ENCODE peak calls at places on chromosomes 2 and 18, in four cellular contexts. R is HEK293T, W is renal cortical epithelial cell, I is ovary. T is an unnamed sample.

GRCh38 chr2:240555541-240556250 is 2.1 kb downstream of the ANKMY1 start:
- DNase-seq in I (peak; percentile 17), R (no peak), W (no peak), T (no peak)

GRCh38 chr2:70903641-70904340 is 31.9 kb upstream of the ATP6V1B1 start:
- DNase-seq in R (no peak), W (no peak), I (no peak), T (no peak)

GRCh38 chr2:113157108-113157896 is 16.5 kb upstream of the PSD4 start:
- DNase-seq in R (peak; percentile 59), W (no peak), I (no peak), T (no peak)

GRCh38 chr2:202194418-202194817 is 44.0 kb downstream of the SUMO1 start:
- DNase-seq in W (no peak), I (no peak), R (no peak), T (no peak)

GRCh38 chr2:144507441-144508161 is 12.3 kb downstream of the ZEB2 start:
- DNase-seq in W (no peak), R (no peak), I (no peak), T (no peak)

GRCh38 chr2:234483568-234484251 is 13.2 kb downstream of the ARL4C start:
- DNase-seq in R (no peak), I (no peak), W (peak; percentile 33), T (peak; percentile 25)

GRCh38 chr18:67726882-67727281 is 210.4 kb upstream of the DSEL start:
- DNase-seq in R (no peak), W (no peak), I (no peak), T (no peak)

GRCh38 chr2:65710356-65710755 is 278.0 kb upstream of the SPRED2 start:
- DNase-seq in W (no peak), R (no peak), I (no peak), T (no peak)

GRCh38 chr2:88499204-88499603 is 46.7 kb upstream of the FOXI3 start:
- DNase-seq in W (no peak), R (no peak), I (no peak), T (no peak)

GRCh38 chr2:98308068-98308467 is 38.2 kb upstream of the CNGA3 start:
- DNase-seq in I (no peak), W (no peak), R (no peak), T (no peak)

GRCh38 chr18:31429623-31430022 is 17.9 kb upstream of the DSG3 start:
- DNase-seq in I (no peak), R (no peak), W (no peak), T (no peak)

GRCh38 chr18:74732380-74732779 is 134.7 kb downstream of the ZNF407 start:
- DNase-seq in I (no peak), W (no peak), R (no peak), T (no peak)

GRCh38 chr2:105796131-105796638 is 51.5 kb downstream of the NCK2 start:
- DNase-seq in R (no peak), W (no peak), I (no peak), T (peak; percentile 47)

GRCh38 chr2:199716807-199717586 is 134.0 kb downstream of the FTCDNL1 start:
- DNase-seq in I (no peak), R (peak; percentile 33), W (peak; percentile 82), T (no peak)

GRCh38 chr18:23194969-23195957 is 60.0 kb downstream of the CABLES1 start:
- DNase-seq in W (no peak), R (no peak), I (no peak), T (no peak)

GRCh38 chr2:179538406-179538805 is 273.8 kb upstream of the SESTD1 start:
- DNase-seq in R (no peak), I (no peak), W (no peak), T (no peak)

GRCh38 chr2:2222931-2223330 is 108.1 kb downstream of the MYT1L start:
- DNase-seq in W (no peak), R (no peak), I (no peak), T (no peak)

GRCh38 chr2:164737612-164738081 is 104.0 kb downstream of the COBLL1 start:
- DNase-seq in R (peak; percentile 73), W (peak; percentile 74), I (peak; percentile 49), T (peak; percentile 73)

GRCh38 chr2:45283764-45284620 is 274.7 kb upstream of the SIX2 start:
- DNase-seq in R (peak; percentile 21), I (no peak), W (peak; percentile 70), T (no peak)

GRCh38 chr2:85668009-85668856 is at the start of gene SFTPB:
- DNase-seq in I (no peak), W (peak; percentile 53), R (no peak), T (no peak)

GRCh38 chr2:171178993-171179392 is 18.3 kb upstream of the TLK1 start:
- DNase-seq in I (no peak), R (no peak), W (no peak), T (no peak)